ENCODE peak calls at places on chromosomes 2 and 18, in nine cellular contexts. Y, Z, P, I, E, D, X, F and K are unnamed samples.

GRCh38 chr2:179218848-179219594 is 45.6 kb downstream of the SESTD1 start:
- DNase-seq in Y (peak), Z (peak), P (peak), I (peak), E (peak), D (peak), X (peak), F (peak), K (peak)

GRCh38 chr2:44537264-44537663 is 175.5 kb downstream of the CAMKMT start:
- DNase-seq in Y (peak), Z (no peak), P (no peak), I (no peak), E (no peak), D (no peak), X (no peak), F (no peak), K (no peak)

GRCh38 chr18:24321071-24321470 is 76.6 kb downstream of the OSBPL1A start:
- DNase-seq in Y (peak), Z (no peak), P (no peak), I (no peak), E (no peak), D (no peak), X (no peak), F (peak), K (no peak)

GRCh38 chr2:62814132-62814531 is 108.6 kb downstream of the EHBP1 start:
- DNase-seq in Y (peak), Z (no peak), P (peak), I (peak), E (peak), D (no peak), X (peak), F (peak), K (no peak)

GRCh38 chr2:201158111-201158929 is 24.6 kb upstream of the CASP10 start:
- DNase-seq in Y (peak), Z (peak), P (peak), I (peak), E (peak), D (peak), X (peak), F (peak), K (no peak)

GRCh38 chr18:14122099-14122498 is 10.1 kb downstream of the ZNF519 start:
- DNase-seq in Y (no peak), Z (no peak), P (no peak), I (no peak), E (no peak), D (no peak), X (no peak), F (no peak), K (no peak)

GRCh38 chr2:186561467-186562208 is 28.2 kb upstream of the ITGAV start:
- DNase-seq in Y (no peak), Z (no peak), P (no peak), I (peak), E (no peak), D (no peak), X (no peak), F (no peak), K (no peak)

GRCh38 chr2:27249891-27250651 is 12.8 kb downstream of the SLC30A3 start:
- DNase-seq in Y (peak), Z (peak), P (no peak), I (peak), E (no peak), D (peak), X (peak), F (peak), K (peak)

GRCh38 chr2:242053921-242054320 is 184.4 kb downstream of the RTP5 start:
- DNase-seq in Y (no peak), Z (no peak), P (no peak), I (no peak), E (no peak), D (no peak), X (no peak), F (no peak), K (no peak)

GRCh38 chr2:156933580-156934225 is 323.8 kb upstream of the GALNT5 start:
- DNase-seq in Y (no peak), Z (no peak), P (no peak), I (no peak), E (no peak), D (no peak), X (peak), F (no peak), K (no peak)

GRCh38 chr2:37721219-37721600 is 49.8 kb upstream of the CDC42EP3 start:
- DNase-seq in Y (peak), Z (no peak), P (no peak), I (no peak), E (no peak), D (no peak), X (peak), F (no peak), K (no peak)

GRCh38 chr2:240597419-240598181 is 11.1 kb downstream of the CAPN10 start:
- DNase-seq in Y (no peak), Z (no peak), P (peak), I (no peak), E (peak), D (no peak), X (no peak), F (no peak), K (no peak)

GRCh38 chr2:39994151-39994550 is 215.1 kb upstream of the THUMPD2 start:
- DNase-seq in Y (peak), Z (no peak), P (no peak), I (peak), E (no peak), D (no peak), X (peak), F (no peak), K (no peak)

GRCh38 chr2:12173271-12173942 is 427.0 kb downstream of the LPIN1 start:
- DNase-seq in Y (peak), Z (no peak), P (no peak), I (peak), E (no peak), D (no peak), X (peak), F (peak), K (no peak)
- TF ChIP-seq CTCF in Y (peak), Z (peak), P (no peak), I (peak), E (no peak), D (peak), X (peak), F (no peak), K (no peak)

DNA sequence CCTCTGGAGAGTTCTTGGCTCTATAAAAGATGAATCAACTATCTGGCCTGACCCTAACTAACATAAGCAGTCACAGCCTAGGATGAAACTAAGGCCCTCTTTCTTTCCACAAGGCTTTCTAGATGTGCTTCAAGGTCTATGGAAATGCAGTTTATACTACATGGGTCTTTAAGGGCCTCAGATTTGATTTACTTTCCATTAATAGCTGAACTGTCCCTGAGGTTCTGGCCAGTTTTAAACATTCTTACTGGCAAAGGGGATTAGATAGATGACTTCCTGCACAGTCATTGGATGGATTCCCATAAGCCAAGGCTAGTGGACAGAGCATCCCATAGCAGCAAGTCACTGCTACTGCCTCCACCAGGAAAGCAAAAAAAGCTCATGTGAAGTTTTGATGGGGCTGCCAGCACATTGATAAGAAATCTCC is 38.1 kb upstream of the LCLAT1 start:
- DNase-seq in Y (peak), Z (no peak), P (no peak), I (peak), E (no peak), D (no peak), X (peak), F (no peak), K (no peak)
- TF ChIP-seq CTCF in Y (peak), Z (no peak), P (no peak), I (no peak), E (no peak), D (peak), X (peak), F (no peak), K (no peak)

GRCh38 chr2:109396338-109397180 is 217.2 kb downstream of the SEPTIN10 start:
- DNase-seq in Y (no peak), Z (no peak), P (no peak), I (peak), E (no peak), D (no peak), X (no peak), F (no peak), K (no peak)
- TF ChIP-seq CTCF in Y (peak), Z (no peak), P (no peak), I (peak), E (no peak), D (peak), X (peak), F (no peak), K (no peak)

GRCh38 chr18:56009451-56009850 is 421.5 kb upstream of the TCF4 start:
- DNase-seq in Y (no peak), Z (no peak), P (no peak), I (no peak), E (no peak), D (no peak), X (peak), F (no peak), K (no peak)
- TF ChIP-seq CTCF in Y (no peak), Z (no peak), P (no peak), I (no peak), E (no peak), D (no peak), X (no peak), F (no peak), K (no peak)

DNA sequence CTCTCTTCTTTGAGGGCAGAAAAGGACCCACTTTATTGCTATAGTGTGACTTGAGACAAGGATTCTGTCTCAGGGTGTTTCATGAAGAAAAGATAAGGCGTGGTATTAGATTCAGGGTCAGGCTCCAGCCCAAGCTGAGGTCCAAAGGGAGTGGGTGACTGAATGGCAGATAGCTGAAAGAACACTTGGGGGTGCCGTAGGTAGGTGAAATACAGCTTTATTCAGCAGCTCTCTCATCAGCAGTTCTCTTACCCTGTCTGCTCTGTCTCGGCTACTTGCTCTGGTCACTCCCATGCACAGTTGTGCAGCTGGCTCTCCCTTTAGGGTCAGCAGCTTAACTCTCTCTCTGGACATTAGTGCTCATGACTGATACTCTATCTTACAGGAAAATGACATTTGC is 379.9 kb downstream of the LPIN1 start:
- DNase-seq in Y (no peak), Z (no peak), P (no peak), I (peak), E (no peak), D (no peak), X (no peak), F (peak), K (no peak)
- TF ChIP-seq CTCF in Y (no peak), Z (no peak), P (no peak), I (no peak), E (no peak), D (no peak), X (no peak), F (no peak), K (no peak)

DNA sequence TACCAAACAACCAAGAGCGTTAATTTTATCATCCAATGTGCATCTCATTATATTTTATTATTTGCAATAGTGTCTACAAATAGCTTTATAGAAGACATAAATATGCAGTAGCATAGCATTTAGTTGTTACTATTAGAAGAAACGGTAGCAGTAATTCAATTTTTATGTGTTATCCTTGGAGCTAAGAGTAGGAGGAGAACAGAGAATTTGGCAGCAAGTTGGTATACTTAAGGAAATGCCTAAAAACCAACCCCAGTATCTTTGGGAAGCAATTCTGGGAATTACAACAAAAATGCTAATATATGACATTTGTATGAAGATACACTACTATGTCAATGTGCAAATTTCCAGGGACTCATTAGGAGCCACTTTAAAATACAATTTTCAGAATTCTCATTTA is 23.0 kb upstream of the RTN4 start:
- DNase-seq in Y (peak), Z (no peak), P (no peak), I (peak), E (no peak), D (no peak), X (no peak), F (no peak), K (no peak)
- TF ChIP-seq CTCF in Y (no peak), Z (no peak), P (no peak), I (no peak), E (no peak), D (no peak), X (no peak), F (no peak), K (no peak)

GRCh38 chr2:30115981-30116285 is 30.9 kb upstream of the YPEL5 start:
- DNase-seq in Y (no peak), Z (no peak), P (no peak), I (no peak), E (no peak), D (no peak), X (no peak), F (no peak), K (no peak)
- TF ChIP-seq CTCF in Y (no peak), Z (no peak), P (no peak), I (no peak), E (no peak), D (no peak), X (peak), F (no peak), K (no peak)

GRCh38 chr2:225615514-225615913 is 216.0 kb downstream of the NYAP2 start:
- DNase-seq in Y (no peak), Z (no peak), P (no peak), I (no peak), E (no peak), D (no peak), X (no peak), F (no peak), K (no peak)
- TF ChIP-seq CTCF in Y (no peak), Z (no peak), P (no peak), I (no peak), E (no peak), D (no peak), X (no peak), F (no peak), K (no peak)

GRCh38 chr2:65742977-65743376 is 310.6 kb upstream of the SPRED2 start:
- DNase-seq in Y (no peak), Z (no peak), P (no peak), I (no peak), E (no peak), D (no peak), X (no peak), F (no peak), K (no peak)
- TF ChIP-seq CTCF in Y (no peak), Z (no peak), P (no peak), I (no peak), E (no peak), D (no peak), X (peak), F (no peak), K (no peak)

GRCh38 chr2:162317910-162318279 is 589 bp downstream of the IFIH1 start:
- DNase-seq in Y (peak), Z (no peak), P (peak), I (peak), E (peak), D (no peak), X (peak), F (peak), K (no peak)

GRCh38 chr2:162312853-162313252 is 5.6 kb downstream of the IFIH1 start:
- DNase-seq in Y (no peak), Z (no peak), P (no peak), I (no peak), E (no peak), D (no peak), X (no peak), F (no peak), K (no peak)

GRCh38 chr2:162317058-162317742 is 1.3 kb downstream of the IFIH1 start:
- DNase-seq in Y (no peak), Z (no peak), P (no peak), I (no peak), E (no peak), D (no peak), X (no peak), F (peak), K (no peak)

GRCh38 chr2:162316590-162316989 is 1.9 kb downstream of the IFIH1 start:
- DNase-seq in Y (no peak), Z (no peak), P (no peak), I (no peak), E (no peak), D (no peak), X (no peak), F (no peak), K (no peak)

DNA sequence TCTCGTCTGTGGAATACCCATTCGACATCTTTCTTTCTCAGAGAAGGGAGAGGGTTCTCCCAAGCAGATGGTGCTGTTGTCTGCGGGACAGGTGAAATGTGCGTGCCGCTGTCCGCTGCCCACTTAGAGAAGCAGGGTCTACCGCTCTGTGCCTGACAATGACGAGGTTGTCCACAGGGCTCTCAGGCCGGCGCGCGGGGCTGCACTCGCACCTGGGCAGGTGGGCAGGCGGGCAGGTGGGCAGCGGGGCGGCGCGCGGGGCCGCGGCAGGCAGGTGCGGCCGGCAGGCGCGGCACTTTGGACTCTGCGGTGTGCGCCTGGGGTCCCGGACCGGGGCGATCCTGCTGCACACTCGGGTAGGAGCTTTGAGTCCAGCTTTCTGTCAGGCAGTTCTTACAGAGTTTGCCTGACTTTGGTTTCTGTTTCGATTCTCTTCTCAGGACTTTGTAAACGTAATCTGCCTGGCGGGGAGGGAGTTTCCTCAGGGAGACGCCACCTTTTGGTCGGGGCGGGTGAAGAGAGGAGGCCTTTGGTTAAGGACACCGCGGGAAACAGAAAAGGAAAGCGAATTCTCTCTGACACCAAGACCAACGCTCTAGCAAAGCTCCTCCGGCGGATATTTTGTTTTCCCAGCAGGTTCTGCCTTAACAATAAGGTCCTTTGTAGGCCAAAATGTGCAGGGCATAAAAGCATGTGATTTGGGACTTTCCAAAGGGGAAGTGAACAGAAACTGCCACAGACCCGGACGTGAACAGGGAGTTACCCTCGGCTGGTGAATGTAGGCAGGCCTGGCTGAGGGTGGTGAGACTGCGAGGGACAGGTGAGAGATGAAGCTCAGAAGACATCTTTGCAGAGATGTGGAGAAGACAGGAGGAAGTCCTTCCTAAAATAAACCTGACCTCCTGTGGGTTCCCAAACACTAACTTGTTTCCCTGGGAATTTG is at the start of gene IFIH1:
- DNase-seq in Y (peak), Z (peak), P (peak), I (peak), E (peak), D (peak), X (peak), F (peak), K (no peak)
- TF ChIP-seq CTCF in Y (peak), Z (peak), P (no peak), I (peak), E (peak), D (peak), X (peak), F (peak), K (no peak)